ENCODE peak calls at places on chromosomes 3 and 15, in five cellular contexts. Q is A549, C is endodermal cell, I is body of pancreas, U is fibroblast of lung. T is an unnamed sample. For H3K4me1, the result is how much of the 10 kb centered on the place peaks cover.

GRCh38 chr3:50246517-50246954 is 10.5 kb downstream of the GNAI2 start:
- DNase-seq in C (peak), Q (peak), I (peak), U (peak), T (peak)

GRCh38 chr3:36874351-36874874 is 70.4 kb downstream of the TRANK1 start:
- DNase-seq in U (no peak), C (no peak), I (no peak), Q (no peak), T (no peak)

GRCh38 chr3:15097889-15098288 is 1.1 kb downstream of the RBSN start:
- DNase-seq in I (no peak), U (peak), Q (no peak), C (no peak), T (no peak)

GRCh38 chr3:156615592-156616173 is 58.7 kb upstream of the TIPARP start:
- DNase-seq in C (no peak), I (no peak), Q (no peak), U (peak), T (no peak)

GRCh38 chr15:84773716-84774115 is 25.3 kb downstream of the ZNF592 start:
- DNase-seq in C (no peak), U (no peak), Q (no peak), I (no peak), T (no peak)

GRCh38 chr15:40322531-40323238 is 807 bp upstream of the INAFM2 start:
- DNase-seq in C (no peak), U (no peak), Q (no peak), I (peak), T (peak)

GRCh38 chr3:4776399-4776979 is 202.7 kb upstream of the BHLHE40 start:
- DNase-seq in I (no peak), C (no peak), U (no peak), Q (no peak), T (no peak)

GRCh38 chr3:187939891-187940290 is 194.6 kb upstream of the BCL6 start:
- DNase-seq in I (no peak), Q (no peak), C (no peak), U (no peak), T (no peak)

GRCh38 chr3:87489892-87490291 is 213.5 kb upstream of the POU1F1 start:
- DNase-seq in Q (no peak), U (no peak), C (no peak), I (no peak), T (no peak)

GRCh38 chr3:126351771-126352475 is 5.3 kb downstream of the KLF15 start:
- DNase-seq in Q (no peak), I (peak), C (no peak), U (no peak), T (peak)

GRCh38 chr15:59687831-59688230 is 1.3 kb downstream of the BNIP2 start:
- DNase-seq in U (peak), C (no peak), I (peak), Q (no peak), T (no peak)

GRCh38 chr15:39400821-39401550 is 179.9 kb upstream of the THBS1 start:
- DNase-seq in I (no peak), C (no peak), U (peak), Q (no peak), T (no peak)

GRCh38 chr15:37101634-37102314 is 1.4 kb upstream of the MEIS2 start:
- DNase-seq in C (peak), Q (peak), U (peak), I (peak), T (no peak)

GRCh38 chr3:195762249-195762585 is 41.4 kb downstream of the MUC20 start:
- DNase-seq in Q (no peak), I (no peak), C (no peak), U (no peak), T (no peak)

GRCh38 chr15:64596701-64597468 is 136.5 kb downstream of the ZNF609 start:
- DNase-seq in Q (peak), I (peak), C (peak), U (peak), T (no peak)

GRCh38 chr3:78507196-78507984 is 1260.4 kb downstream of the ROBO1 start:
- DNase-seq in C (no peak), U (peak), I (no peak), Q (no peak), T (no peak)

GRCh38 chr15:26739791-26740190 is 33.1 kb downstream of the GABRB3 start:
- DNase-seq in U (no peak), C (no peak), Q (no peak), I (no peak), T (no peak)

GRCh38 chr3:115436767-115437301 is 186.5 kb upstream of the GAP43 start:
- DNase-seq in I (no peak), C (peak), Q (peak), U (peak), T (peak)

DNA sequence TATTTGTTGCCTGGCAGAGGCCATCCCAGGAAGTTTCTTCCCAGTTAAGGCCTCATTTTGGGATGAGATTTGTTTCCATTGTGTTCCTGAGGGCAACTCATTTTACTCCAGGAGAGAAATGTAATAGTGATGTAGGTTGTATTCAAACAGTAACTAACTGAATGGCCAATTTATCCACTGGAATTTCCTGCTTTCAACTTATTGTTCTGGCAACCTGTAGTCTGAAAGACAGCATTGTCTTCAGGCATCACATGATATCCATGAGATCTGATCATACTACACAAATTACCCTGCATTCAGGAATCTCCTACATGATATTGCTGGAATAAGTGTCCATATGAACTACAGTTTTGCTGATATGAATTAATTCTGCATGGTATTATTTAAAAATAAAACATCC is 79.5 kb upstream of the FGF7 start:
- DNase-seq in Q (no peak), C (no peak), I (no peak), U (no peak), T (no peak)
- TF ChIP-seq CTCF in Q (no peak), C (no peak), I (no peak), U (no peak), T (no peak)

GRCh38 chr3:127690106-127690505 is 17.4 kb downstream of the ABTB1 start:
- DNase-seq in I (no peak), U (peak), C (peak), Q (peak), T (peak)
- H3K4me1 ChIP-seq in I (under half), U (under half), C (under half), Q (under half), T (under half)

GRCh38 chr3:65142476-65142875 is 454.7 kb upstream of the ADAMTS9 start:
- DNase-seq in C (no peak), U (no peak), Q (no peak), I (no peak), T (no peak)

DNA sequence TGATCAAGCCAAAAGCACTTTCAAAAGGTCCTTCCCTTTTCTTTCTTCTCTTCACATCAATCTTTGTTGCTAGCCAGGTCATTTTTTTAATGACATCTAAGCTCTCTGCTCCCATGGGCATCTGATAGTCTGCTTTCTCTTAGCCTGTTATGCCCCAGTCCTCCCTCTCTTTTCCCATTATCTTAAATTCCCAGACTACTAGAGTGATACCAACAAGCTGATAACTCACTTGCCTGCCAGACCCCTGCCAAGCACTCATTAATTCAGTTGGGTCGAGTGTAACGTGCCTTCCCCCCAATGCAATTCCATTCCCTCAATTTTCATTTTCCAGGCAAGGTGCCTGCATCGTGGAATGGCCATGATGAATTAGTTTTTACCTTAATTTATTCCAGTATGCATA is 450.7 kb upstream of the ADAMTS9 start:
- DNase-seq in Q (no peak), U (peak), I (no peak), C (no peak), T (no peak)
- TF ChIP-seq CTCF in Q (no peak), U (no peak), I (no peak), C (no peak), T (no peak)

DNA sequence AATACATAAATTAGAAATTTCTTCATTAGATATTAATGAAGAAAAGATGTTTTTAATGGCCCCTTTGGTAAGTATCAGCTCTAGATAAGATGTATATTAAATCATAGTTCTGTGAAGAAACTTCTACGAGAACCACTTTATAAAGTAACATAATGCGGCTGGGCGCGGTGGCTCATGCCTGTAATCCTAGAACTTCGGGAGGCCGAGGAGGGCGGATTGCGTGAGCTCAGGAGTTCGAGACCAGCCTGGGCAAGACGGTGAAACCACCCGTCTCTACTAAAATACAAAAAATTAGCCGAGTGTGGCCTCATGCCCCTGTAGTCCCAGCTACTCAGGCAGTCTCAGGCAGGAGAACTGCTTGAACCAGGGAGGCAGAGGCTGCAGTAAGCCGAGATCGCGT is 2.5 kb downstream of the KPNA1 start:
- DNase-seq in C (peak), I (no peak), Q (no peak), U (no peak), T (no peak)
- H3K4me1 ChIP-seq in C (under half), I (half or more), Q (under half), U (under half), T (under half)

GRCh38 chr3:72001758-72002157 is 216.8 kb upstream of the PROK2 start:
- DNase-seq in C (no peak), Q (no peak), U (no peak), I (no peak), T (no peak)

GRCh38 chr3:71997066-71997653 is 212.2 kb upstream of the PROK2 start:
- DNase-seq in I (no peak), C (no peak), U (no peak), Q (no peak), T (no peak)

GRCh38 chr3:71994203-71994602 is 209.3 kb upstream of the PROK2 start:
- DNase-seq in I (peak), C (no peak), Q (no peak), U (no peak), T (no peak)

GRCh38 chr3:72003936-72004335 is 219.0 kb upstream of the PROK2 start:
- DNase-seq in I (no peak), Q (no peak), C (no peak), U (no peak), T (no peak)

DNA sequence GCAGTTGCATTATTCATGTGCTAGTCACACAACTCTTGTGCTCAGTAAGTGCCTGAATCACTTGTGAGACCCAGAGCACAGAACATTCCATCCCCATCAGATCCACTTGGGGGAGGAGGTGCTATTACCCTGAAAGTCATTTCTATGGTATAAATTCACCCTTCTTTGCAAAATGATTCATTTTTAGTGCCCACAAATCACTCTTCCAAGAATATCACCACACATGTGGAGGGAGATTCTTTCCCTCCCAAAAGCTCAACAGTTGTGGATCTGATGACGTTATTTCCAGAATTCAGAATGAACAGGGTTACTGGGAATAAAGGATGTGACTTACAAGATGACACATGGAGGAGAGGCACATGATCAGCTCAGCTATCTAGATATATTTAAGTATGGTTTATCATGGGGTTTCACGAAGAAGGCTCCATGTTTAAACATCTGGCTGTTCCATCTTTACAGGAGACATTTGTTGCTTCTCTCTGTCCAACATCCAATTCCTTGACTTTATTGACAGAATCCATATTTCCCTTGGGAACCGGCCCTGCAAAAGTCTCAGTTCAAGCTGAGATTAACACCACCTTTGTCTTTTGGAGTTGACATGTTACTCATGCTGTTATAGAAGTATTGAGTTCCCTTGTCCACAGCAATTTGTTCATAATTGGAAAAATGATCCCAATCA is 214.2 kb upstream of the PROK2 start:
- DNase-seq in Q (no peak), I (no peak), C (no peak), U (peak), T (no peak)
- TF ChIP-seq CTCF in Q (no peak), I (no peak), C (no peak), U (no peak), T (no peak)

T was measured in RWPE2.